ENCODE peak calls at places on chromosomes 12 and 14, in five cellular contexts. A is CD8-positive, alpha-beta T cell; R is transverse colon; T is cardiac muscle cell; D is CD4-positive, alpha-beta memory T cell. E is an unnamed sample.

GRCh38 chr12:19764408-19764807 is 325.1 kb downstream of the AEBP2 start:
- DNase-seq in T (no peak), A (no peak), R (no peak), D (no peak), E (no peak)

GRCh38 chr14:39181026-39181692 is 6.1 kb downstream of the PNN start:
- DNase-seq in T (no peak), R (no peak), D (no peak), A (no peak), E (no peak)

GRCh38 chr14:78982551-78982950 is 812.4 kb downstream of the NRXN3 start:
- DNase-seq in A (no peak), D (no peak), R (no peak), T (no peak), E (no peak)

GRCh38 chr12:92096346-92097136 is 49.1 kb downstream of the BTG1 start:
- DNase-seq in R (no peak), T (no peak), D (no peak), A (no peak), E (no peak)

GRCh38 chr12:58703911-58704310 is 216.4 kb downstream of the LRIG3 start:
- DNase-seq in R (no peak), A (no peak), D (no peak), T (no peak), E (no peak)

GRCh38 chr12:57089259-57090245 is 638 bp downstream of the NAB2 start:
- DNase-seq in R (peak), D (peak), T (peak), A (peak), E (peak)

GRCh38 chr14:94306047-94306978 is 13.2 kb upstream of the SERPINA10 start:
- DNase-seq in D (no peak), R (no peak), A (no peak), T (no peak), E (no peak)

GRCh38 chr14:52110441-52111086 is 41.7 kb upstream of the NID2 start:
- DNase-seq in A (no peak), D (no peak), R (no peak), T (no peak), E (no peak)

GRCh38 chr12:91119089-91119488 is 7.8 kb upstream of the LUM start:
- DNase-seq in A (no peak), T (no peak), D (no peak), R (no peak), E (no peak)

GRCh38 chr12:57474862-57475261 is 4.8 kb downstream of the ARHGAP9 start:
- DNase-seq in T (no peak), R (no peak), D (no peak), A (no peak), E (no peak)

GRCh38 chr14:98182385-98183055 is 1089.5 kb downstream of the BCL11B start:
- DNase-seq in A (no peak), R (no peak), T (no peak), D (no peak), E (no peak)

GRCh38 chr14:98183556-98183955 is 1088.4 kb downstream of the BCL11B start:
- DNase-seq in A (no peak), D (no peak), T (no peak), R (no peak), E (no peak)

GRCh38 chr14:98184467-98184866 is 1087.5 kb downstream of the BCL11B start:
- DNase-seq in T (no peak), A (no peak), D (no peak), R (no peak), E (no peak)

GRCh38 chr14:98185036-98185435 is 1087.0 kb downstream of the BCL11B start:
- DNase-seq in T (no peak), A (no peak), D (no peak), R (no peak), E (no peak)

DNA sequence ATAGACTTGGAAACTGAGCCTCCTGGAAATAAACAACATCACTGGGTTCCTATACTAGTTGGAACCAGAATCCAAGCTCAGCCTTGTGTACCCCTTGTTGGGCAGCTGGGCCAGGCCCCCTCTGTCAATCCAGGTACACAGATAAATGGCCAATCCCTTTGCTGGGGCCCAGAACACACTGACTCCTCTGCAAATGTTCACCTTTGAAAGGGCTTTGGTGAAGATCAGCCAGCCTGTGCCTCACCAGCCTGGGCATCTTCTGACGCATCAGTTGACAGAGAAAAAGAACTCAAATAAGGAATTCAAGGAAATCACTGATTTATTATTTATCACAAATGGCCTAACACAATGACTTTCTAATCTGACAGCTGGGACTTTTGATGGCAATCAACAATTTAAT is 1090.2 kb downstream of the BCL11B start:
- DNase-seq in R (no peak), D (no peak), T (no peak), A (no peak), E (no peak)
- H3K27ac ChIP-seq in R (no peak), D (no peak), T (no peak), A (no peak), E (no peak)

GRCh38 chr14:103433902-103434563 is 48.8 kb downstream of the MARK3 start:
- DNase-seq in D (no peak), T (no peak), R (no peak), A (no peak), E (no peak)

GRCh38 chr14:103422981-103423600 is 37.9 kb downstream of the MARK3 start:
- DNase-seq in D (no peak), A (no peak), R (no peak), T (no peak), E (no peak)

GRCh38 chr14:103432627-103433026 is 47.4 kb downstream of the MARK3 start:
- DNase-seq in T (no peak), D (no peak), A (no peak), R (no peak), E (no peak)

GRCh38 chr14:103427485-103428443 is 42.5 kb downstream of the MARK3 start:
- DNase-seq in A (no peak), R (no peak), T (no peak), D (peak), E (no peak)

DNA sequence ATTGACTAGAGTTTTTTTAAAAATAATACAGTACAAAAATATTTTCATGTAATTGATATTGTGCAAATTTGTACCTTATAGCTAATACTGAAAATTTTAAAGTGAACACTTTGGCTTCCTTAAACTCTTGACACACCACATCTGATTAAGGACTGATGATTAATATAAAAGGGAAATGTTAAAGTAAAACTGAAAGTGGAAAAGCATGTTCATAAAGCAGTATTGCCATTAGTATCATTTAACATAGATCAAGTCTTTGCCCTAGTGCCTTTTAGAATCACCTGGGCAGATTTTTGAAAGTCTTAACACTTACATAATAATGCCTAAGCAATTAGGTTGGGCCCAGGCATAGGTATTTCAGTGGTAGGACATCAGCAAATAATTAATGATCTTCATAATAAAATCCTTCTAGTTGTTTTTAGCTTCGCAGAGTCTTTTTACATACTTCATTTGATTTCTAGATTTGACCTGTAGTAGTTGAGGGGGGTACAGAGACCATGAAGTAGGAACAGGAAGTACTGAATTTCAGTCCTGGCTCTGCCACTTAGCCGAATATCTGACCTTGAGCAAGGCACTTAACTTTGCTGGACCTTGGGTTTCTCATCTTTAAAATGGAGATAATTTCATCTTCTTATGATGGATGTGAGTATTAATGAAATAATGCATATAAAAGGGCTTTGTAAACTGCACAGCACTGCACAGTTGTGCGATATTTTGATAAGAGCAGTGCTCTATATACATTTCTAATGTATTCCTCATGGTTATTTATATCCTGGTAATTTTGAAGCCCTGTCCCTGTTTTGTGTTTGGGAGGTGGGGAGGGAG is 43.7 kb downstream of the MARK3 start:
- DNase-seq in D (no peak), T (no peak), A (no peak), R (no peak), E (peak)
- H3K27ac ChIP-seq in D (peak), T (no peak), A (no peak), R (no peak), E (peak)

DNA sequence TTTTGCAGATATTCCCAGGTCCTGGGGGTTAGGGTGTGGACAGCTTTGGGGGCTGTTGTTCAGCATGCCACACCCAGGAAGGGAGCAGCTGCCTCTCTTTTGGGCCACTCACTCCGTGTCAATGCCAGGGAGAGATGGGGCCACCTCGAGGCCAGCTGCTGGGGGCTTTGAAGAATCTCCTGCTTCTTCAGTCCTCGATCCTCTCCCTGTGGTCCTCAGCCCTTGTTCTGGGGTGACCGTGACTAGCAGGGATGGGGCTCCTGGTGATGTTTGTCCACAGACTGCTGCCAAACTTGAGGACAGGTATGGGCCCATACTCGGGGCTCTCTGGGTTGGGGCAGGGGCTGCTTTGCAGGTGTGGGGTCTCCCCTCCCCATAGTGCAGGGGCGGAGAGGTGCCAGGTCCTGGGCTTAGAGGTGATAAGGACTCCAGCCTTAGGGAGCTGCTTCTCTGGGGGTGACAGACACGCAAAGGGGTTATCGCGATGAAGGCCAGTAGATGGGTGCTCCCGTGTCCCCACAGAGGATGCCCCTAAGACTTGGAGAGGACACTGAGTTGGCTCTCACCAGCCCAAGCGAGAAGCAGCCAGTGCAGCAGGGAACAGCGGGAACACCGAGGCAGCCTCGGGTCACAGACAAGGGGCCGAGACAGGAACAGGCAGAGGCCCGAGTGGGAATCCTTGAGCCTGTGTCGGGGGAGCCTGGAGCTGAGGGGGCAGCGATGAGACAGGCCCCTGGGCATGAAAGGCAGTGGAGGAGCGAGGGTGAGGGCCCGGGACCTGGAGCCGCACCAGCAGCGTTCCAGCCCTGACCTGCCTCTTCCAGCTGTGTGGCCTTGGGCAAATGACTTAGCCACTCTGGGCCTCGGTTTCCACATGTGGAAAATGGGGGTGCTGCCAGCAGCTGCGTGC is 11.1 kb downstream of the RFLNA start:
- DNase-seq in D (no peak), T (no peak), A (no peak), R (no peak), E (no peak)
- H3K27ac ChIP-seq in D (no peak), T (no peak), A (no peak), R (no peak), E (no peak)

DNA sequence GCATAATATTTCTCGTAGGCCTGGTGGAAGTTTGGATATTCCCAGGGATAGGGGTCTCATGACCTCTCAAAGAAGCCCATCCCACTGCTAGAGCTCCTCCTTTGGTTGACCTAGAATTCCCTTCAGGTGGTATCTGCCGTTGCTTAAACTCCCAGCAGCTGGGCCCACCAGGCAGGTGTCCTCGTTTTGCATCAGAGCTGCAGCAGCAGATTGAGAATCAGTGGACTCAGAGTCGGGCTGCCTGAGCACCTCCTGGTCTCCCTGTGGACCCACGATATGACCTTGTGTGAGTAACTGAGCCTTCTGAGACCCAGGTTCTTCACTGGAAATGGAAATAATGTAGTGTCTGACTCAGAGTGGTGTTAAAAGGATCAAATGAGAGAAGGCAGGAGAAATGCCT is 132.7 kb downstream of the PAPOLA start:
- DNase-seq in T (no peak), A (no peak), R (no peak), D (no peak), E (peak)
- H3K27ac ChIP-seq in T (no peak), A (no peak), R (no peak), D (no peak), E (peak)

DNA sequence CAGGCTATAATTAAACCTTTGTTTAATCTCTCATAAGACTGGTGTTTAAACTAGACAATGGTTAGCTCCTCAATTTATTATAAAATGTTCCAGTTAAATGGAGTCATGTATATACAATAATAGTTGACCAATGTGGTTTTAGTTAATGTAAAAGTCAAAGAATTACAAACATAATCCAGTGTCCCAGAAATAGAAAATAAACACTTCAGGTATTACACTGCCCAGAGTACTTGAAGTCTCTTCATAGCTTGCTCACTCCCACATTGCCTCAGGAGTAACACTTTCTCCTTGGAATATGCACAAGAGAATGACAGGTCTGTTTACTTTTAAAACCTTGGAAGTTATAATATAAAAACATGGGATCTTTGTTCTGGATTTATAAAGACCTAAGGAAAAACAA is 60.5 kb downstream of the SLC38A1 start:
- DNase-seq in R (no peak), D (no peak), T (no peak), A (no peak), E (no peak)
- H3K27ac ChIP-seq in R (peak), D (no peak), T (peak), A (peak), E (peak)

DNA sequence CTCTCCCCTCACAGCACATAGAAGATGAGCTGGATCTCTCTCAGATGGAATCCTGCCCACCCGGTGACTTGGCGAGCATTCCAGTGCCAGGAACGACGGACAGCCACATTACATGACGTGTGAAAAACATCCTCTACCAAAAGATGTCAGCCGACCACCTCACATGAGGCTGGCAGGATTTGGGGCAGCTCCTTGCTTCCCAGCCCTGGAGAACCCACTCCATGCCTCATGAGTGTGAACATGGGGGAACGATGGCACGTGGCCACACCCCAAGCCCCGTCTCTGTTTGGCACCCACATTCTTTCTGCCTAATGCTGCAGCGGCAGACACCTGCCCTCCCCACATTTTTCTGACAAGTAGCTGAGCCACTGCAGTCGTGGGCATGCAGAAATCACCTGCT is 202.5 kb downstream of the CALM1 start:
- DNase-seq in A (no peak), D (no peak), R (no peak), T (no peak), E (no peak)
- H3K27ac ChIP-seq in A (no peak), D (no peak), R (no peak), T (no peak), E (no peak)

DNA sequence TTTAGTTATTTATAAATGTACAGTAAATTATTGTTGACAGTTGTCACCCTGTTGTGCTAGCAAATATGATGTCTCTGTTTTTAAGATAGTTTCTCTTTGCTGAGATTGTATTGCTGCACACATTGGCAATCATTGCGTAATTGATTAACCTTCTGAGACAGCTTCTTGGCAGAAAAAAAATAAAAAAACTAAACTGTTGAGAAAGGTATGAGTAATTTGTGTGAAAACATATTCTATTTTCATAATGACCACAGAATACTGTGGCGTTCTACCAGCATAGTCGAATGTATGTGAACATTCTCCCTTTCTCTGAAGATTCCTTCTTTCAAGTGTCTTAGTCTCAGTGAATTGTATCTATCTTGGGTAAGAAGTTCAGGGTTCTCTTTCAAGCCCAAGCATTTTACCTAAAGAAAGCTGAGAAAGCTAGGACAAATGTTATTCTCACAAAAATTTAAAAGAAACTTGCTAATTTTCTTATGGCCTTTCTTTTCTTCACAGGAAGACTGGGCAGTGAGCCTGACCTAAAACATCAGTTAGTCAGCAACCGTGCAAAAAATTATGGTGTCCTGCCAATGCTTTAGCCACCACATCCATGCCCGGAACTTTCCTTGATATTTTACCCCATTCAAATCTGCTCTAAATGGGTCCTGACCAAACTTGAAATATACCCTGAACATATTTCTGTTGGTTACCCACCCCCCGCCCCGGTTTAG is 69.0 kb upstream of the REP15 start:
- DNase-seq in A (no peak), T (no peak), D (no peak), R (no peak), E (no peak)
- H3K27ac ChIP-seq in A (no peak), T (no peak), D (no peak), R (peak), E (no peak)